ENCODE peak calls at places on chromosomes 6 and 20, in four cellular contexts. S, R, F and P are unnamed samples.

GRCh38 chr6:43897571-43898302 is 127.7 kb downstream of the VEGFA start:
- DNase-seq in S (no peak), R (no peak), F (no peak), P (no peak)

GRCh38 chr6:146578054-146578453 is 20.7 kb upstream of the ADGB start:
- DNase-seq in S (no peak), R (no peak), F (no peak), P (no peak)

GRCh38 chr20:63117661-63118302 is 98.1 kb downstream of the YTHDF1 start:
- DNase-seq in S (no peak), F (no peak), R (no peak), P (no peak)

GRCh38 chr6:5442946-5443345 is 181.6 kb downstream of the FARS2 start:
- DNase-seq in R (no peak), S (no peak), F (no peak), P (no peak)

GRCh38 chr20:64074184-64074789 is 5.0 kb downstream of the RGS19 start:
- DNase-seq in S (no peak), F (no peak), R (no peak), P (no peak)

GRCh38 chr6:52208612-52209011 is 22.4 kb downstream of the IL17A start:
- DNase-seq in F (no peak), S (no peak), R (no peak), P (no peak)

GRCh38 chr20:31815408-31816188 is 3.6 kb upstream of the MYLK2 start:
- DNase-seq in S (no peak), R (no peak), F (no peak), P (no peak)

GRCh38 chr6:89436226-89436625 is 3.3 kb downstream of the ANKRD6 start:
- DNase-seq in R (no peak), S (no peak), F (no peak), P (no peak)

GRCh38 chr6:165852676-165853075 is 189.6 kb upstream of the PDE10A start:
- DNase-seq in R (no peak), S (no peak), F (no peak), P (no peak)

GRCh38 chr20:38825901-38826625 is 20.6 kb downstream of the PPP1R16B start:
- DNase-seq in S (no peak), R (peak), F (no peak), P (no peak)

GRCh38 chr6:56172144-56172543 is 75.2 kb downstream of the COL21A1 start:
- DNase-seq in R (no peak), S (no peak), F (no peak), P (no peak)
- TF ChIP-seq ETV6 in R (no peak), S (no peak), F (no peak), P (no peak)

GRCh38 chr6:75145976-75146375 is 59.9 kb downstream of the COL12A1 start:
- DNase-seq in F (no peak), S (no peak), R (no peak), P (no peak)
- TF ChIP-seq ETV6 in F (no peak), S (no peak), R (no peak), P (no peak)

GRCh38 chr6:28982476-28983266 is 22.4 kb downstream of the ZNF311 start:
- DNase-seq in S (peak), R (peak), F (peak), P (no peak)
- TF ChIP-seq ETV6 in S (no peak), R (no peak), F (no peak), P (no peak)

GRCh38 chr6:7649037-7649810 is 59.2 kb downstream of the SNRNP48 start:
- DNase-seq in F (no peak), R (no peak), S (peak), P (no peak)
- TF ChIP-seq ETV6 in F (no peak), R (no peak), S (no peak), P (no peak)

GRCh38 chr6:29025927-29026585 is 18.9 kb downstream of the OR2W1 start:
- DNase-seq in R (no peak), S (no peak), F (no peak), P (no peak)

DNA sequence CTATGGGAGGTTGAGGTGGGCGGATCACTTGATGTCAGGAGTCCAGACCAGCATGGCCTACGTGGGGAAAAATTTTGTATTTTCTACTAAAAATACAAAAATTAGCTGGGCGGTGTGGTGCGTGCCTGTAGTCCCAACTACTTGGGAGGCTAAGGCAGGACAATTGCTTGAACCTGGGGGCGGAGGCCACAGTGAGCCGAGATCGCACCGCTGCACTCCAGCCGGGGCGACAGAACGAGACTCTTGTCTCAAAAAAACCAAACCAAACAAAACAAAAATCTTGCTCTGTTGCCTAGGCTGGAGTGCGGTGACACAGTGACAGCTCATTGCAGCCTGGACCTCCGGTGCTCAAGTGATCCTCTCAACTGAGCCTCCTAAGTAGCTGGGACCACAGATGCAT is 16.2 kb downstream of the OR2W1 start:
- DNase-seq in R (no peak), F (no peak), S (no peak), P (no peak)
- TF ChIP-seq ETV6 in R (no peak), F (no peak), S (no peak), P (no peak)

GRCh38 chr6:154196333-154196732 is 157.3 kb downstream of the OPRM1 start:
- DNase-seq in R (no peak), S (no peak), F (no peak), P (no peak)
- TF ChIP-seq ETV6 in R (no peak), S (no peak), F (no peak), P (no peak)

DNA sequence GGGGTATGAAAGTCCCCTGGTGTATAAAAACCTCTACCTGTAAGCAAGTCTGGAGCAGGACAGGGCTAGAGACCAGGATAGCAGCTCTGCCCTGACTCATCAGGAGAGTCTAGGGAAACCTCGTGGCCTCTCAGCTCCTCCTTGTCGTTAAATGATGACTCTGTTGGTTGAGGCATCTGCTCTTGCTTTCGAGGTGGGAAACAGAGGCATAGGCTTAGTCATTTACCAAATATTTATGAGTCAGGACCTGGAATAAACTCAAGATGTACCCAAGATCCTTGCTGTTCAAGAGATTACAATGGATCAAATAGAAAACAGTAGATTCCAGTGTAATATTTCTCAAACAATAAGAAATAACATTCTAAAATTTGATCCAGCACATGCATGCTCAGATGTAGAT is 5.5 kb downstream of the MANBAL start:
- DNase-seq in S (no peak), R (no peak), F (peak), P (no peak)
- TF ChIP-seq ETV6 in S (no peak), R (no peak), F (no peak), P (no peak)